ENCODE peak calls at places on chromosomes 7 and 10, in five cellular contexts. E is iris pigment epithelial cell, O is endothelial cell, H is progenitor cell of endocrine pancreas, V is Karpas-422. L is an unnamed sample.

GRCh38 chr10:44973323-44974081 is 5.1 kb downstream of the DEPP1 start:
- DNase-seq in E (no peak), O (no peak), H (no peak), V (peak), L (no peak)

GRCh38 chr7:1060315-1061080 is 16.2 kb downstream of the GPR146 start:
- DNase-seq in E (peak), O (no peak), H (no peak), V (no peak), L (no peak)

GRCh38 chr10:58436071-58436470 is 50.9 kb downstream of the TFAM start:
- DNase-seq in E (no peak), O (peak), H (no peak), V (no peak), L (no peak)

GRCh38 chr7:156019308-156019707 is 207.0 kb upstream of the SHH start:
- DNase-seq in E (no peak), O (no peak), H (no peak), V (no peak), L (no peak)

GRCh38 chr10:14215601-14216000 is 115.1 kb downstream of the FRMD4A start:
- DNase-seq in E (no peak), O (no peak), H (no peak), V (no peak), L (no peak)

GRCh38 chr7:121385800-121386179 is 10.3 kb downstream of the FAM3C start:
- DNase-seq in E (peak), O (no peak), H (no peak), V (peak), L (no peak)

GRCh38 chr7:64277630-64278029 is 36.1 kb upstream of the ZNF736 start:
- DNase-seq in E (no peak), O (no peak), H (no peak), V (peak), L (no peak)

GRCh38 chr7:50450691-50451051 is 521 bp upstream of the FIGNL1 start:
- DNase-seq in E (no peak), O (no peak), H (no peak), V (peak), L (no peak)

GRCh38 chr7:359776-360361 is 69.9 kb downstream of the FOXL3 start:
- DNase-seq in E (no peak), O (no peak), H (no peak), V (no peak), L (no peak)

GRCh38 chr10:43879742-43880141 is 231.1 kb upstream of the ZNF32 start:
- DNase-seq in E (no peak), O (no peak), H (no peak), V (no peak), L (no peak)

GRCh38 chr10:71176661-71177060 is 35.7 kb upstream of the UNC5B start:
- DNase-seq in E (no peak), O (no peak), H (no peak), V (no peak), L (no peak)

GRCh38 chr7:132819648-132820047 is 243.4 kb upstream of the PLXNA4 start:
- DNase-seq in E (no peak), O (no peak), H (no peak), V (no peak), L (no peak)

GRCh38 chr10:100826983-100827818 is 81.8 kb downstream of the PAX2 start:
- DNase-seq in E (no peak), O (no peak), H (peak), V (peak), L (no peak)

GRCh38 chr10:97534746-97535367 is 36.1 kb downstream of the UBTD1 start:
- DNase-seq in E (peak), O (peak), H (no peak), V (peak), L (no peak)

GRCh38 chr10:107616463-107617131 is 452.1 kb upstream of the SORCS1 start:
- DNase-seq in E (peak), O (no peak), H (no peak), V (no peak), L (no peak)

GRCh38 chr7:20219062-20219445 is 1.9 kb upstream of the MACC1 start:
- DNase-seq in E (no peak), O (no peak), H (no peak), V (peak), L (no peak)

GRCh38 chr7:97004931-97005763 is at the start of gene DLX6:
- DNase-seq in E (no peak), O (no peak), H (no peak), V (no peak), L (no peak)

GRCh38 chr10:42950606-42951485 is 126.0 kb upstream of the RET start:
- DNase-seq in E (no peak), O (peak), H (no peak), V (no peak), L (no peak)

L was measured in cortex of kidney.